ENCODE peak calls at places on chromosomes 1 and 21, in seven cellular contexts. One of them, this sample, is unnamed.
A peak's percentile ranks its signal among the peaks of the same experiment; 100 is the strongest.

GRCh38 chr21:29215709-29216108 is 83.0 kb upstream of the BACH1 start:
- DNase-seq in mesenchymal stem cell: peak; percentile 84
- DNase-seq in H1: no peak
- DNase-seq in IMR-90: peak; percentile 41
- DNase-seq in trophoblast cell: no peak
- DNase-seq in H9: no peak
- DNase-seq in mesendoderm: no peak
- DNase-seq in this sample: no peak

GRCh38 chr1:33097762-33098161 is 16.8 kb downstream of the AZIN2 start:
- DNase-seq in IMR-90: no peak
- DNase-seq in trophoblast cell: no peak
- DNase-seq in mesendoderm: no peak
- DNase-seq in mesenchymal stem cell: no peak
- DNase-seq in H1: no peak
- DNase-seq in H9: no peak
- DNase-seq in this sample: no peak

GRCh38 chr1:32791881-32792280 is 25.3 kb downstream of the YARS1 start:
- DNase-seq in mesenchymal stem cell: no peak
- DNase-seq in mesendoderm: no peak
- DNase-seq in H9: no peak
- DNase-seq in trophoblast cell: peak; percentile 13
- DNase-seq in IMR-90: peak; percentile 60
- DNase-seq in H1: no peak
- DNase-seq in this sample: no peak

GRCh38 chr1:235714205-235714897 is 64.8 kb upstream of the GNG4 start:
- DNase-seq in trophoblast cell: no peak
- DNase-seq in mesenchymal stem cell: no peak
- DNase-seq in H9: no peak
- DNase-seq in H1: no peak
- DNase-seq in mesendoderm: no peak
- DNase-seq in IMR-90: no peak
- DNase-seq in this sample: no peak

GRCh38 chr1:30677471-30677870 is 45.9 kb downstream of the MATN1 start:
- DNase-seq in H9: no peak
- DNase-seq in mesenchymal stem cell: no peak
- DNase-seq in H1: no peak
- DNase-seq in trophoblast cell: no peak
- DNase-seq in IMR-90: no peak
- DNase-seq in mesendoderm: no peak
- DNase-seq in this sample: no peak

GRCh38 chr1:230392920-230393521 is 33.1 kb downstream of the PGBD5 start:
- DNase-seq in mesendoderm: no peak
- DNase-seq in H1: no peak
- DNase-seq in IMR-90: no peak
- DNase-seq in mesenchymal stem cell: no peak
- DNase-seq in trophoblast cell: no peak
- DNase-seq in H9: no peak
- DNase-seq in this sample: no peak

GRCh38 chr1:36178479-36179219 is 22.7 kb downstream of the MAP7D1 start:
- DNase-seq in IMR-90: no peak
- DNase-seq in mesendoderm: peak; percentile 97
- DNase-seq in trophoblast cell: peak; percentile 33
- DNase-seq in mesenchymal stem cell: no peak
- DNase-seq in H1: peak; percentile 86
- DNase-seq in H9: peak; percentile 98
- DNase-seq in this sample: no peak

GRCh38 chr1:165595561-165595960 is 35.5 kb upstream of the MGST3 start:
- DNase-seq in H9: no peak
- DNase-seq in mesendoderm: no peak
- DNase-seq in mesenchymal stem cell: peak; percentile 57
- DNase-seq in H1: no peak
- DNase-seq in trophoblast cell: no peak
- DNase-seq in IMR-90: peak; percentile 16
- DNase-seq in this sample: no peak

GRCh38 chr1:208243522-208243850 is 698 bp downstream of the PLXNA2 start:
- DNase-seq in mesenchymal stem cell: no peak
- DNase-seq in H1: no peak
- DNase-seq in H9: no peak
- DNase-seq in trophoblast cell: no peak
- DNase-seq in mesendoderm: no peak
- DNase-seq in IMR-90: no peak
- DNase-seq in this sample: no peak

GRCh38 chr1:239308701-239309333 is 77.6 kb upstream of the CHRM3 start:
- DNase-seq in mesendoderm: peak; percentile 70
- DNase-seq in trophoblast cell: no peak
- DNase-seq in mesenchymal stem cell: no peak
- DNase-seq in IMR-90: no peak
- DNase-seq in H1: peak; percentile 21
- DNase-seq in H9: peak; percentile 70
- DNase-seq in this sample: peak; percentile 29

GRCh38 chr1:51070640-51071039 is 31.4 kb upstream of the C1orf185 start:
- DNase-seq in mesendoderm: no peak
- DNase-seq in H1: no peak
- DNase-seq in mesenchymal stem cell: no peak
- DNase-seq in trophoblast cell: no peak
- DNase-seq in IMR-90: peak; percentile 72
- DNase-seq in H9: no peak
- DNase-seq in this sample: no peak

GRCh38 chr1:44786138-44786840 is 1.7 kb downstream of the BEST4 start:
- DNase-seq in H9: peak; percentile 88
- DNase-seq in trophoblast cell: peak; percentile 82
- DNase-seq in mesenchymal stem cell: peak; percentile 76
- DNase-seq in H1: no peak
- DNase-seq in IMR-90: peak; percentile 59
- DNase-seq in mesendoderm: peak; percentile 84
- DNase-seq in this sample: no peak

GRCh38 chr1:228099331-228099732 is 3.8 kb downstream of the C1orf35 start:
- DNase-seq in IMR-90: no peak
- DNase-seq in H1: no peak
- DNase-seq in mesendoderm: no peak
- DNase-seq in trophoblast cell: no peak
- DNase-seq in H9: peak; percentile 19
- DNase-seq in mesenchymal stem cell: no peak
- DNase-seq in this sample: no peak

GRCh38 chr1:105558023-105558422 is 1498.5 kb upstream of the PRMT6 start:
- DNase-seq in H9: no peak
- DNase-seq in mesendoderm: no peak
- DNase-seq in trophoblast cell: no peak
- DNase-seq in mesenchymal stem cell: no peak
- DNase-seq in H1: no peak
- DNase-seq in IMR-90: no peak
- DNase-seq in this sample: no peak

GRCh38 chr1:97630281-97630680 is 290.6 kb downstream of the DPYD start:
- DNase-seq in mesenchymal stem cell: peak; percentile 10
- DNase-seq in H9: no peak
- DNase-seq in IMR-90: no peak
- DNase-seq in H1: no peak
- DNase-seq in trophoblast cell: no peak
- DNase-seq in mesendoderm: peak; percentile 30
- DNase-seq in this sample: no peak

GRCh38 chr1:235246022-235246948 is 81.7 kb downstream of the ARID4B start:
- DNase-seq in H1: no peak
- DNase-seq in trophoblast cell: no peak
- DNase-seq in IMR-90: no peak
- DNase-seq in mesenchymal stem cell: no peak
- DNase-seq in mesendoderm: no peak
- DNase-seq in H9: no peak
- DNase-seq in this sample: no peak

GRCh38 chr1:175267716-175268416 is 75.3 kb upstream of the KIAA0040 start:
- DNase-seq in H1: no peak
- DNase-seq in IMR-90: no peak
- DNase-seq in mesendoderm: peak; percentile 18
- DNase-seq in mesenchymal stem cell: peak; percentile 56
- DNase-seq in H9: no peak
- DNase-seq in trophoblast cell: peak; percentile 84
- DNase-seq in this sample: no peak

GRCh38 chr1:204121840-204122555 is 29.8 kb downstream of the ETNK2 start:
- DNase-seq in mesenchymal stem cell: no peak
- DNase-seq in mesendoderm: no peak
- DNase-seq in H9: no peak
- DNase-seq in H1: no peak
- DNase-seq in trophoblast cell: no peak
- DNase-seq in IMR-90: no peak
- DNase-seq in this sample: no peak

GRCh38 chr1:82837261-82837660 is 1036.5 kb downstream of the ADGRL2 start:
- DNase-seq in H9: no peak
- DNase-seq in IMR-90: no peak
- DNase-seq in trophoblast cell: no peak
- DNase-seq in H1: no peak
- DNase-seq in mesendoderm: no peak
- DNase-seq in mesenchymal stem cell: peak; percentile 43
- DNase-seq in this sample: no peak

GRCh38 chr1:219442575-219442974 is 170.3 kb downstream of the ZC3H11B start:
- DNase-seq in mesenchymal stem cell: peak; percentile 8
- DNase-seq in H1: no peak
- DNase-seq in trophoblast cell: no peak
- DNase-seq in mesendoderm: no peak
- DNase-seq in H9: no peak
- DNase-seq in IMR-90: peak; percentile 73
- DNase-seq in this sample: no peak

GRCh38 chr1:15414450-15414823 is 4.7 kb downstream of the EFHD2 start:
- DNase-seq in mesendoderm: no peak
- DNase-seq in H1: no peak
- DNase-seq in mesenchymal stem cell: no peak
- DNase-seq in H9: no peak
- DNase-seq in trophoblast cell: no peak
- DNase-seq in IMR-90: no peak
- DNase-seq in this sample: no peak
- H3K9ac ChIP-seq in mesendoderm: no peak overlapping the region
- H3K9ac ChIP-seq in H1: no peak overlapping the region
- H3K9ac ChIP-seq in mesenchymal stem cell: no peak overlapping the region
- H3K9ac ChIP-seq in H9: no peak overlapping the region
- H3K9ac ChIP-seq in trophoblast cell: no peak overlapping the region
- H3K9ac ChIP-seq in IMR-90: no peak overlapping the region
- H3K9ac ChIP-seq in this sample: no peak overlapping the region

DNA sequence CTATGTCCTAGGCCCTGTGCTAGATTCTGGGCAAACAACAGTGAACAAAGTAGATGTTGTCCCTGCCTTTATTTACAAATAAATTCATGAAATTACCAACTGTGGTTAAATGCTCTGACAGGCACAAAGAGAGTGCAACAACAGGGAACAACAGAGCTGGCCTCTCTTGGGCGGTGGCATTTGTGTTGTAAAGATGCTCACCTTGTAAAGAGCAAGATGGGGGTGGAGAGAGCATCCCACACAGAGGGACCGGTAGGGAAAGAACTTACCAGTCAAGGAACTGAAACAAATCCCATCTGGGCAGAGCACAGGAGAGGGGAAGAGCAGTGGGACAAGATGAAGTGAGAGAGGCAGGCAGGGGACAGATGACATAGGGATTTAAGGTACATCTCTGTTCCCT is 21.6 kb upstream of the SLC22A15 start:
- DNase-seq in mesenchymal stem cell: no peak
- DNase-seq in trophoblast cell: no peak
- DNase-seq in H9: no peak
- DNase-seq in H1: no peak
- DNase-seq in mesendoderm: no peak
- DNase-seq in IMR-90: no peak
- DNase-seq in this sample: no peak
- H2AK5ac ChIP-seq in mesenchymal stem cell: no peak overlapping the region
- H2AK5ac ChIP-seq in trophoblast cell: no peak overlapping the region
- H2AK5ac ChIP-seq in H9: no peak overlapping the region
- H2AK5ac ChIP-seq in H1: no peak overlapping the region
- H2AK5ac ChIP-seq in mesendoderm: no peak overlapping the region
- H2AK5ac ChIP-seq in IMR-90: no peak overlapping the region
- H2AK5ac ChIP-seq in this sample: no peak overlapping the region

DNA sequence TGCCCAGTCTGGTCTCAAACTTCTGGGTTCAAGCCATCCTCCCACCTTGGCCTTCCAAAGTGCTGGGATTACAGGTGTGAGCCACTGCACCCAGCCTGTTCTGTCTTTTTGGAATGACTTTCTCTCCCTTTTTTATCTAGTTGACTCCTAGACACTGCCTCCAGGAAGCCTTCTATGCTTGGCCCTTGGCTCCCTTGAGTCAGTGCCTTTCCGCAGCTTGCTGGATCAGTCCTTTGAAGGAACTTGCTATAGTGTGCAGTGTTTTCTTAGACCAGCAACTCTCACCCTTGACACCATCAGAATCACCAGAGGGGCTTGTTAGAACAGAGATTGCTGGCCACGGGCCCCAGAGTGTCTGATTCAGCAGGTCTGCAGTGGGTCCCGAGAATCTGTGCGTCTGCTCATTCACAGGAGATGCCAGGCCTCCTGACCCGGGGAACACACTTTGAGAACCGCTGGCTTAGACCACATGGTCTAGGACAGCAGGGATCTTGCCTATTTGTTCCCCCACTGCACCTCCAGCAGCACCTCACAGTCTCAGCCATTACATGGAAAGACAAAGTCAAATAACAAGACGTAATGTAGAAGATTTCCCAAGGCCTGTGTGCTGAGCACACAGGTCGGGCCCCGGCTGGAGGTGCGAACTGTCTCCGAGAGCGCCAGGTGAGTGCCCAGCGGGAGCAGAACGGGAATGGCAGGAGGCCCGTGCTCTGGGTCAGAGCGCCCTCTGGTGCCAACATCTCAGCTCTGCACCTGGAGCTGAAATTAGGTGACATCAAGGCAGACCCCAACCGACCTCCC is 27.4 kb upstream of the CTPS1 start:
- DNase-seq in H9: peak; percentile 91
- DNase-seq in IMR-90: peak; percentile 29
- DNase-seq in mesendoderm: peak; percentile 79
- DNase-seq in trophoblast cell: peak; percentile 70
- DNase-seq in H1: peak; percentile 67
- DNase-seq in mesenchymal stem cell: peak; percentile 50
- DNase-seq in this sample: peak; percentile 65
- H3K9ac ChIP-seq in H9: no peak overlapping the region
- H3K9ac ChIP-seq in IMR-90: no peak overlapping the region
- H3K9ac ChIP-seq in mesendoderm: no peak overlapping the region
- H3K9ac ChIP-seq in trophoblast cell: no peak overlapping the region
- H3K9ac ChIP-seq in H1: no peak overlapping the region
- H3K9ac ChIP-seq in mesenchymal stem cell: no peak overlapping the region
- H3K9ac ChIP-seq in this sample: no peak overlapping the region

GRCh38 chr1:242739246-242739645 is 214.7 kb upstream of the PLD5 start:
- DNase-seq in H1: no peak
- DNase-seq in mesendoderm: no peak
- DNase-seq in IMR-90: no peak
- DNase-seq in H9: no peak
- DNase-seq in mesenchymal stem cell: no peak
- DNase-seq in trophoblast cell: no peak
- DNase-seq in this sample: no peak
- H2AK5ac ChIP-seq in H1: no peak overlapping the region
- H2AK5ac ChIP-seq in mesendoderm: no peak overlapping the region
- H2AK5ac ChIP-seq in IMR-90: no peak overlapping the region
- H2AK5ac ChIP-seq in H9: no peak overlapping the region
- H2AK5ac ChIP-seq in mesenchymal stem cell: no peak overlapping the region
- H2AK5ac ChIP-seq in trophoblast cell: no peak overlapping the region
- H2AK5ac ChIP-seq in this sample: no peak overlapping the region

GRCh38 chr1:39205102-39205780 is 746 bp downstream of the MACF1 start:
- DNase-seq in mesendoderm: peak; percentile 84
- DNase-seq in mesenchymal stem cell: peak; percentile 90
- DNase-seq in H1: no peak
- DNase-seq in IMR-90: peak; percentile 76
- DNase-seq in H9: no peak
- DNase-seq in trophoblast cell: peak; percentile 85
- DNase-seq in this sample: no peak
- H3K9ac ChIP-seq in mesendoderm: peak overlapping the region; percentile 3
- H3K9ac ChIP-seq in mesenchymal stem cell: peak overlapping the region; percentile 94
- H3K9ac ChIP-seq in H1: no peak overlapping the region
- H3K9ac ChIP-seq in IMR-90: peak overlapping the region; percentile 95
- H3K9ac ChIP-seq in H9: no peak overlapping the region
- H3K9ac ChIP-seq in trophoblast cell: peak overlapping the region; percentile 24
- H3K9ac ChIP-seq in this sample: no peak overlapping the region